ENCODE peak calls at places on chromosomes 3 and 15, in seven cellular contexts. U is BE2C, Z is heart left ventricle, G is heart right ventricle, H is psoas muscle, P is brain microvascular endothelial cell, A is ovary. M is an unnamed sample.

GRCh38 chr3:189298469-189299375 is 127.0 kb downstream of the TPRG1 start:
- DNase-seq in G (no peak), Z (no peak), A (no peak), H (no peak), P (no peak), U (no peak), M (no peak)

GRCh38 chr3:194871864-194872668 is 186.4 kb downstream of the FAM43A start:
- DNase-seq in A (no peak), G (no peak), U (no peak), H (no peak), P (peak; percentile 33), Z (no peak), M (peak; percentile 21)

GRCh38 chr15:60351066-60351465 is 46.7 kb downstream of the ANXA2 start:
- DNase-seq in A (no peak), U (peak; percentile 74), H (no peak), G (no peak), P (no peak), Z (no peak), M (no peak)

GRCh38 chr3:185423178-185423577 is 60.2 kb downstream of the MAP3K13 start:
- DNase-seq in H (peak; percentile 32), P (peak; percentile 29), G (no peak), U (peak; percentile 16), Z (no peak), A (no peak), M (no peak)

GRCh38 chr3:39385456-39386098 is 2.4 kb downstream of the SLC25A38 start:
- DNase-seq in U (no peak), P (no peak), H (no peak), Z (no peak), G (no peak), A (no peak), M (no peak)

GRCh38 chr3:99700637-99701268 is 62.4 kb downstream of the COL8A1 start:
- DNase-seq in P (peak; percentile 87), H (no peak), Z (no peak), A (no peak), U (no peak), G (no peak), M (no peak)

GRCh38 chr3:41418961-41419691 is 219.8 kb downstream of the CTNNB1 start:
- DNase-seq in U (no peak), G (no peak), A (no peak), P (peak; percentile 84), Z (no peak), H (no peak), M (no peak)

GRCh38 chr3:14780927-14781507 is 37.7 kb upstream of the FGD5 start:
- DNase-seq in Z (peak; percentile 55), P (peak; percentile 31), A (peak; percentile 49), G (peak; percentile 46), U (peak; percentile 60), H (peak; percentile 35), M (no peak)

GRCh38 chr3:80334534-80334933 is 566.7 kb upstream of the ROBO1 start:
- DNase-seq in U (no peak), P (no peak), A (no peak), G (no peak), H (no peak), Z (no peak), M (no peak)

GRCh38 chr3:153658151-153658550 is 463.0 kb upstream of the ARHGEF26 start:
- DNase-seq in A (no peak), Z (no peak), H (no peak), P (no peak), G (no peak), U (no peak), M (peak; percentile 86)

GRCh38 chr3:172542999-172543398 is 19.8 kb upstream of the TNFSF10 start:
- DNase-seq in Z (no peak), H (no peak), P (no peak), U (no peak), A (no peak), G (no peak), M (no peak)

GRCh38 chr3:64190517-64191515 is 34.5 kb downstream of the PRICKLE2 start:
- DNase-seq in A (no peak), H (no peak), Z (no peak), P (peak; percentile 90), G (no peak), U (no peak), M (peak; percentile 83)

GRCh38 chr3:53346922-53347260 is 452 bp downstream of the DCP1A start:
- DNase-seq in U (no peak), P (no peak), H (no peak), G (no peak), A (no peak), Z (no peak), M (no peak)

GRCh38 chr3:194205675-194206133 is 69.8 kb downstream of the HES1 start:
- DNase-seq in U (peak; percentile 71), G (no peak), A (no peak), Z (no peak), P (no peak), H (no peak), M (no peak)

GRCh38 chr3:107752202-107752990 is 229.6 kb downstream of the BBX start:
- DNase-seq in H (no peak), U (peak; percentile 32), P (peak; percentile 42), A (no peak), Z (no peak), G (no peak), M (no peak)

GRCh38 chr3:39443530-39443929 is 23.9 kb upstream of the MOBP start:
- DNase-seq in H (no peak), Z (no peak), U (peak; percentile 14), A (no peak), G (no peak), P (no peak), M (no peak)

GRCh38 chr15:70027518-70027917 is 70.2 kb downstream of the TLE3 start:
- DNase-seq in U (no peak), Z (no peak), G (no peak), A (no peak), P (no peak), H (no peak), M (no peak)

GRCh38 chr3:123302961-123303360 is 101.2 kb downstream of the SEC22A start:
- DNase-seq in U (no peak), G (no peak), H (no peak), P (no peak), Z (no peak), A (no peak), M (no peak)

GRCh38 chr3:56956906-56957305 is 103.6 kb upstream of the SPATA12 start:
- DNase-seq in U (no peak), Z (no peak), H (no peak), G (no peak), A (no peak), P (no peak), M (no peak)

GRCh38 chr3:156184156-156184555 is 63.8 kb downstream of the KCNAB1 start:
- DNase-seq in A (no peak), H (no peak), P (no peak), U (no peak), Z (no peak), G (no peak), M (no peak)

DNA sequence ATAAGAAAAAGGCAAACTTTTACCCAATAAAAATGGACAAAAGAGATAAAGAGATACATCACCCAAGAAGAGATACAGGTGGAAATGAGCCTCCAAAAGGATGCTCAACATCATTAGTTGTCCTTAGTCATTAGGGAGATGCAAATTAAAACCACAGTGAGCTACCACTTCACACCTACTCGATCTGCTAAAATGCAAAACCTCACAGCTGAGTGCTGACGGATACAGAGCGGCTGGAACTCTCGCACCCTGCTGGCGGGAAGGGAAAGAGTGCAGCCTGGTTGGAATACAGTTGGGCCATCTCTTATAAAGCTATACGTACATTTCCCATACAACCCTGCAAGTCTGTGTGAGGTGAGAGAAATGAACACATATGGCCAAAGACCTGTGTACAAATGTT is 78.5 kb upstream of the PRR20G start:
- DNase-seq in G (no peak), Z (no peak), H (no peak), P (no peak), U (no peak), A (no peak), M (no peak)
- TF ChIP-seq CTCF in G (no peak), Z (no peak), H (no peak), P (peak; percentile 44), U (no peak), A (no peak), M (no peak)

GRCh38 chr3:9779721-9780450 is 10.1 kb upstream of the CAMK1 start:
- DNase-seq in U (no peak), Z (no peak), H (no peak), P (no peak), G (no peak), A (no peak), M (no peak)
- H3K4me3 ChIP-seq in U (no peak overlapping the region), Z (no peak overlapping the region), H (no peak overlapping the region), P (no peak overlapping the region), G (no peak overlapping the region), A (no peak overlapping the region), M (no peak overlapping the region)

DNA sequence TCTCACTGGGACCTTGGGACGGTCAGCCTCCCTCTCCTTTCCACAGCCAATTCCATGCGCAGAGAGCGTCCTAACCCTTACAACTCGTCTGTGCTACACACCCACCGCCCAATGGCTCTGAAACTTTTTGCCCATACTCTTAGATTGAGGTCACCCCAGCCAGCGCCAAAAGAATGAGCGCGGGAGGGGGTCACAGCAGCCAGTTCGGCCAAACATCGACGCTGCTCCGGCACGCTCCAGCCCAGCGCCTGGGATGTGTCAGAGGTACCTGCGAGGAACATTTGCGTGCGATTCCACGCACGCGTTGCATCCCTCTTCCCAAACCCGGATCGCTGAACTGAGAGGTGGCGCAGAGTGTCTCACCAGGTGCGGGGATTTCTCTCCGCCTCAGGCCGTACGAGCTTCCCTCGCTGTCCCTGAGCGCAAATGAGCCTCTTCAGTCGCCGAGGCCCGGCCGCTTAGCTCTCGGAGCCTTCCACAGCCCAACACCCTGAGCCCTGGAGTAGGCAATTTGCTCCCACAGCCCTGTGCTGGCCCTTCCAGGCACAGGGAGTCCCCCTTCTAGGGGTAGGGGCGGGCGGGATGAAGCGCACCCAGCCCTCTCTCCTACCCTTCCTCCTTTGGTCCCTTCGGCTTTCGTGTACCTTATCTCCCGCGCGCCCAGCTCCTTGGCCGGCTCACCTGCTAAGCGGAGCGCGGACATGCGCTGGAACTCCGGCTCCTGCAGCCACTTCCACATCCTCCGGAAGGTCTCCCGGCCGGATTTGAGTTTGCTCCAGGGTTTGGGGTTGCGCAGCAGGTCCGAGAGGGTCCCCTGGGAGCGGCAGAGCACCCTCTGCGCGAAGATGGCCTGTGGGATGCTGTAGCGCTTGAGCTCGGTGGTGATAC is 1.8 kb downstream of the ONECUT1 start:
- DNase-seq in Z (no peak), P (no peak), U (no peak), H (no peak), A (no peak), G (no peak), M (no peak)
- TF ChIP-seq CTCF in Z (no peak), P (no peak), U (no peak), H (no peak), A (no peak), G (no peak), M (no peak)

GRCh38 chr3:45980229-45980813 is 15.3 kb downstream of the FYCO1 start:
- DNase-seq in G (no peak), Z (no peak), U (no peak), A (no peak), H (no peak), P (no peak), M (no peak)

GRCh38 chr3:45976191-45977091 is 19.2 kb downstream of the FYCO1 start:
- DNase-seq in G (no peak), H (no peak), A (no peak), Z (no peak), U (no peak), P (no peak), M (no peak)

GRCh38 chr3:45980819-45981218 is 14.8 kb downstream of the FYCO1 start:
- DNase-seq in U (no peak), H (no peak), P (peak; percentile 15), Z (no peak), G (no peak), A (no peak), M (no peak)

GRCh38 chr3:45979378-45979777 is 16.2 kb downstream of the FYCO1 start:
- DNase-seq in U (no peak), H (no peak), Z (no peak), G (no peak), P (no peak), A (no peak), M (no peak)

GRCh38 chr3:45978348-45978747 is 17.3 kb downstream of the FYCO1 start:
- DNase-seq in P (no peak), Z (no peak), U (no peak), A (no peak), H (no peak), G (no peak), M (no peak)
- H3K4me3 ChIP-seq in P (no peak overlapping the region), Z (no peak overlapping the region), U (no peak overlapping the region), A (no peak overlapping the region), H (peak overlapping the region; percentile 6), G (no peak overlapping the region), M (no peak overlapping the region)

M was measured in AG09309.